ENCODE peak calls at places on chromosome 14, in eight cellular contexts. E is IMR-90, X is esophagus squamous epithelium, A is ovary, V is upper lobe of right lung, Y is astrocyte, N is fibroblast of lung, U is lower lobe of right lung. F is an unnamed sample.

GRCh38 chr14:56199095-56199975 is 81.1 kb downstream of the PELI2 start:
- DNase-seq in V (no peak), X (no peak), E (peak; percentile 99), N (peak; percentile 99), A (no peak), Y (peak; percentile 97), U (no peak), F (peak; percentile 42)

GRCh38 chr14:77892381-77892871 is 92.5 kb downstream of the ADCK1 start:
- DNase-seq in V (no peak), E (peak; percentile 51), U (no peak), X (no peak), N (no peak), Y (peak; percentile 69), A (no peak), F (no peak)

GRCh38 chr14:74299061-74299545 is 3.6 kb downstream of the ABCD4 start:
- DNase-seq in A (no peak), X (no peak), N (no peak), Y (peak; percentile 54), V (no peak), U (no peak), E (peak; percentile 34), F (peak; percentile 36)

GRCh38 chr14:71498151-71498734 is 434.0 kb upstream of the RGS6 start:
- DNase-seq in A (no peak), Y (peak; percentile 69), X (no peak), N (peak; percentile 46), E (peak; percentile 78), U (no peak), V (no peak), F (no peak)

GRCh38 chr14:105223260-105223659 is 25.1 kb upstream of the BTBD6 start:
- DNase-seq in N (no peak), X (no peak), Y (peak; percentile 76), U (no peak), E (no peak), A (no peak), V (no peak), F (no peak)

GRCh38 chr14:102949801-102950451 is 27.5 kb downstream of the AMN start:
- DNase-seq in A (no peak), X (no peak), E (peak; percentile 63), Y (no peak), V (no peak), N (peak; percentile 55), U (no peak), F (no peak)

GRCh38 chr14:51236314-51236713 is 3.7 kb upstream of the TMX1 start:
- DNase-seq in X (no peak), V (no peak), N (peak; percentile 55), U (no peak), E (peak; percentile 47), Y (peak; percentile 15), A (no peak), F (no peak)

GRCh38 chr14:100605706-100606686 is 18.8 kb upstream of the BEGAIN start:
- DNase-seq in V (peak; percentile 26), N (no peak), A (peak; percentile 33), U (no peak), X (no peak), E (peak; percentile 18), Y (peak; percentile 33), F (no peak)

GRCh38 chr14:100547633-100548294 is 39.5 kb downstream of the BEGAIN start:
- DNase-seq in V (peak; percentile 84), X (no peak), N (peak; percentile 59), E (peak; percentile 21), Y (no peak), A (peak; percentile 60), U (peak; percentile 87), F (peak; percentile 72)

DNA sequence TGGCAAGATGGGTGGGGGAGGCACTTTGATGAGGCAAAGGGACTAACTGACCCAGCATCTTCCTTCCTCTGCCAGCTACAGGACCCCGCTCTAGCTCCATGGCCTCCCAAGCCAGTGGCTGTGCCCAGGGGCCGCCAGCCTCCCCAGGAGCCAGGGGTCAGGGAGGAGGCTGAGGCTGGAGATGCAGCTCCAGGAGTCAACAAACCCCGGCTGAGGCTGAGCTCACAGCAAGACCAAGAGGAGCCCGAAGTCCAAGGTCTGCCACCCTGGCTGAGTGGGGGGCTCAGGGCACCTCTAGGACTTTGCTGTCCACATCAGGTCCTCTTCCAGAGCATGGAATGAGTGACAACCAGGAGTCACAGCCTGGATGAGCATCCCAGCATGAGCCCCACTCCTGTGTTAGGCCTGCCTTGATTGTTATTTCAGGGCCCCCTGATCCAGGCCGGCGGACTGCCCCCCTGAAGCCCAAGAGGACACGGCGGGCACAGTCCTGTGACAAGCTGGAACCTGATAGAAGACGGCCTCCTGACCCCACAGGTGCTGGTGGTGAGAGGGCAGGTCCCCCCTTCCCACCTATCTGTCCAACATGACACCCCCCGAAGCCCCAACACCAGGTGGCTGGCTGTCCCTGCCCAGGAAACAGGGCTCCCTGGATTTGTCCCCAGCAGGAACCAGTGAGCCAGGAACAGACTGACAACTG is 2.5 kb upstream of the CPNE6 start:
- DNase-seq in N (no peak), U (peak; percentile 12), A (no peak), X (no peak), E (no peak), V (peak; percentile 45), Y (no peak), F (no peak)
- H3K27me3 ChIP-seq in N (peaks cover 9% of the 10 kb centered on the region), U (no peaks in the 10 kb centered on the region), A (no peaks in the 10 kb centered on the region), X (peaks cover 29% of the 10 kb centered on the region), E (peaks cover 66% of the 10 kb centered on the region), V (peaks cover 8% of the 10 kb centered on the region), Y (peaks cover 3% of the 10 kb centered on the region), F (no peaks in the 10 kb centered on the region)

DNA sequence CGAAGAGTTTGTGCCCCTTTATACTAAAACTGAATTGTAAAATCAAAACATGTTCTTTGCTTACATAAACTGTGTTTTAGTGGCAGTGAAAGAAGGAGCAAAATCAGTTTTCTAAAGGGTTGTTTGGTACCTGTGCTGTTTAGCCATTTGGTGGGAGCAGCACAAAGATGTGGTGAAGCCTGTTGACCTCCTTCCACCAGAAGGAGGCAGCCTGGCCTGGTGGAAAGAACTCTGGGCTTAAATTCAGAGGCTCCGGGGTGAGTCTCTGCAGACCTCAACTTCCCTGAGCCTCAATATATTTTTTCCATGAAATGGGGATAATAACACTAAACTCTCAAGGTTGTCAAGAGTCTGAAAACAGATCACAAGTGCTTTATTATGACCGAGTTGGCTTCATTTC is 502.5 kb downstream of the VRK1 start:
- DNase-seq in N (no peak), Y (no peak), A (no peak), U (no peak), E (no peak), X (no peak), V (no peak), F (no peak)
- TF ChIP-seq CTCF in N (no peak), Y (no peak), A (no peak), U (no peak), E (no peak), X (peak; percentile 18), V (peak; percentile 14), F (no peak)

GRCh38 chr14:61332658-61333029 is 11.3 kb downstream of the PRKCH start:
- DNase-seq in Y (no peak), A (no peak), X (no peak), N (no peak), U (no peak), E (no peak), V (no peak), F (no peak)
- H3K4me1 ChIP-seq in Y (no peaks in the 10 kb centered on the region), A (no peaks in the 10 kb centered on the region), X (peaks cover 72% of the 10 kb centered on the region), N (no peaks in the 10 kb centered on the region), U (peaks cover 47% of the 10 kb centered on the region), E (no peaks in the 10 kb centered on the region), V (peaks cover 46% of the 10 kb centered on the region), F (no peaks in the 10 kb centered on the region)

GRCh38 chr14:101616202-101616601 is 54.9 kb downstream of the DIO3 start:
- DNase-seq in Y (no peak), U (no peak), X (no peak), A (no peak), E (no peak), V (no peak), N (no peak), F (no peak)
- H3K27me3 ChIP-seq in Y (peaks cover 16% of the 10 kb centered on the region), U (no peaks in the 10 kb centered on the region), X (peaks cover 15% of the 10 kb centered on the region), A (no peaks in the 10 kb centered on the region), E (peaks cover 18% of the 10 kb centered on the region), V (peaks cover 17% of the 10 kb centered on the region), N (no peaks in the 10 kb centered on the region), F (peaks cover 3% of the 10 kb centered on the region)

GRCh38 chr14:59127437-59127732 is 61.1 kb upstream of the DAAM1 start:
- DNase-seq in A (no peak), V (no peak), U (no peak), N (no peak), Y (no peak), X (no peak), E (no peak), F (no peak)
- TF ChIP-seq CTCF in A (no peak), V (no peak), U (no peak), N (no peak), Y (no peak), X (no peak), E (no peak), F (no peak)

GRCh38 chr14:22797017-22797917 is 18.0 kb downstream of the SLC7A7 start:
- DNase-seq in N (no peak), Y (no peak), V (no peak), U (no peak), X (no peak), E (no peak), A (no peak), F (no peak)
- H3K4me1 ChIP-seq in N (no peaks in the 10 kb centered on the region), Y (no peaks in the 10 kb centered on the region), V (no peaks in the 10 kb centered on the region), U (peaks cover 7% of the 10 kb centered on the region), X (no peaks in the 10 kb centered on the region), E (no peaks in the 10 kb centered on the region), A (no peaks in the 10 kb centered on the region), F (peaks cover 4% of the 10 kb centered on the region)

GRCh38 chr14:98513558-98513957 is 758.4 kb downstream of the BCL11B start:
- DNase-seq in U (no peak), N (no peak), X (no peak), A (no peak), V (no peak), E (no peak), Y (no peak), F (no peak)
- H3K27me3 ChIP-seq in U (no peaks in the 10 kb centered on the region), N (no peaks in the 10 kb centered on the region), X (no peaks in the 10 kb centered on the region), A (no peaks in the 10 kb centered on the region), V (no peaks in the 10 kb centered on the region), E (no peaks in the 10 kb centered on the region), Y (no peaks in the 10 kb centered on the region), F (no peaks in the 10 kb centered on the region)

GRCh38 chr14:43896044-43896443 is 611.0 kb downstream of the FSCB start:
- DNase-seq in N (no peak), A (no peak), U (no peak), V (no peak), X (no peak), E (no peak), Y (no peak), F (no peak)

GRCh38 chr14:43900173-43900655 is 606.9 kb downstream of the FSCB start:
- DNase-seq in V (no peak), A (no peak), N (no peak), U (no peak), X (no peak), Y (no peak), E (no peak), F (no peak)

GRCh38 chr14:43901950-43902349 is 605.1 kb downstream of the FSCB start:
- DNase-seq in Y (no peak), N (no peak), X (no peak), A (no peak), E (no peak), U (no peak), V (no peak), F (no peak)

GRCh38 chr14:43894534-43894933 is 612.5 kb downstream of the FSCB start:
- DNase-seq in X (no peak), N (peak; percentile 12), Y (no peak), E (peak; percentile 0), A (no peak), U (no peak), V (no peak), F (no peak)

GRCh38 chr14:43898709-43899108 is 608.4 kb downstream of the FSCB start:
- DNase-seq in X (no peak), V (no peak), A (no peak), N (peak; percentile 4), E (no peak), Y (no peak), U (no peak), F (no peak)
- TF ChIP-seq CTCF in X (no peak), V (no peak), A (no peak), N (no peak), E (no peak), Y (no peak), U (no peak), F (no peak)

GRCh38 chr14:22482782-22483553 is 106.1 kb downstream of the DAD1 start:
- DNase-seq in X (no peak), N (no peak), A (no peak), Y (no peak), V (no peak), U (no peak), E (no peak), F (no peak)
- H3K4me1 ChIP-seq in X (peaks cover 50% of the 10 kb centered on the region), N (no peaks in the 10 kb centered on the region), A (peaks cover 15% of the 10 kb centered on the region), Y (peaks cover 16% of the 10 kb centered on the region), V (no peaks in the 10 kb centered on the region), U (peaks cover 5% of the 10 kb centered on the region), E (no peaks in the 10 kb centered on the region), F (peaks cover 11% of the 10 kb centered on the region)

F was measured in adrenal gland.